ENCODE peak calls at places on chromosome 18, in ten cellular contexts. One of them, this sample, is unnamed.

GRCh38 chr18:5955861-5956260 is 60.5 kb upstream of the TMEM200C start:
- DNase-seq in spleen: no peak
- DNase-seq in nucleus accumbens: no peak
- DNase-seq in NCI-H1092: no peak
- DNase-seq in left ventricle myocardium superior: no peak
- DNase-seq in GM20000: no peak
- DNase-seq in left lung: no peak
- DNase-seq in stimulated activated CD8-positive, alpha-beta memory T cell treated with anti-CD3 and anti-CD28 coated beads, Interleukin-4, amount 100 ng/mL, for 24 hours: no peak
- DNase-seq in kidney: no peak
- DNase-seq in heart left ventricle: no peak
- DNase-seq in this sample: no peak

GRCh38 chr18:12703096-12703567 is 290 bp downstream of the PSMG2 start:
- DNase-seq in left ventricle myocardium superior: no peak
- DNase-seq in left lung: no peak
- DNase-seq in heart left ventricle: no peak
- DNase-seq in stimulated activated CD8-positive, alpha-beta memory T cell treated with anti-CD3 and anti-CD28 coated beads, Interleukin-4, amount 100 ng/mL, for 24 hours: no peak
- DNase-seq in nucleus accumbens: no peak
- DNase-seq in NCI-H1092: no peak
- DNase-seq in kidney: no peak
- DNase-seq in GM20000: no peak
- DNase-seq in spleen: no peak
- DNase-seq in this sample: no peak

GRCh38 chr18:22913861-22914260 is 19.3 kb upstream of the RBBP8 start:
- DNase-seq in left lung: peak
- DNase-seq in GM20000: no peak
- DNase-seq in kidney: peak
- DNase-seq in NCI-H1092: no peak
- DNase-seq in heart left ventricle: no peak
- DNase-seq in spleen: no peak
- DNase-seq in stimulated activated CD8-positive, alpha-beta memory T cell treated with anti-CD3 and anti-CD28 coated beads, Interleukin-4, amount 100 ng/mL, for 24 hours: no peak
- DNase-seq in nucleus accumbens: no peak
- DNase-seq in left ventricle myocardium superior: no peak
- DNase-seq in this sample: no peak

GRCh38 chr18:22525883-22526282 is 108.2 kb upstream of the CTAGE1 start:
- DNase-seq in heart left ventricle: no peak
- DNase-seq in GM20000: no peak
- DNase-seq in nucleus accumbens: no peak
- DNase-seq in stimulated activated CD8-positive, alpha-beta memory T cell treated with anti-CD3 and anti-CD28 coated beads, Interleukin-4, amount 100 ng/mL, for 24 hours: no peak
- DNase-seq in kidney: no peak
- DNase-seq in left ventricle myocardium superior: no peak
- DNase-seq in left lung: no peak
- DNase-seq in NCI-H1092: no peak
- DNase-seq in spleen: no peak
- DNase-seq in this sample: no peak

GRCh38 chr18:10074122-10074521 is 160.3 kb downstream of the VAPA start:
- DNase-seq in spleen: no peak
- DNase-seq in left lung: no peak
- DNase-seq in nucleus accumbens: no peak
- DNase-seq in left ventricle myocardium superior: no peak
- DNase-seq in heart left ventricle: no peak
- DNase-seq in kidney: no peak
- DNase-seq in GM20000: no peak
- DNase-seq in NCI-H1092: no peak
- DNase-seq in stimulated activated CD8-positive, alpha-beta memory T cell treated with anti-CD3 and anti-CD28 coated beads, Interleukin-4, amount 100 ng/mL, for 24 hours: no peak
- DNase-seq in this sample: no peak

GRCh38 chr18:23822590-23823385 is 133.5 kb downstream of the LAMA3 start:
- DNase-seq in kidney: no peak
- DNase-seq in left ventricle myocardium superior: no peak
- DNase-seq in NCI-H1092: no peak
- DNase-seq in spleen: no peak
- DNase-seq in nucleus accumbens: no peak
- DNase-seq in GM20000: no peak
- DNase-seq in left lung: no peak
- DNase-seq in stimulated activated CD8-positive, alpha-beta memory T cell treated with anti-CD3 and anti-CD28 coated beads, Interleukin-4, amount 100 ng/mL, for 24 hours: no peak
- DNase-seq in heart left ventricle: no peak
- DNase-seq in this sample: no peak

GRCh38 chr18:24491882-24492281 is 31.4 kb downstream of the HRH4 start:
- DNase-seq in heart left ventricle: no peak
- DNase-seq in GM20000: peak
- DNase-seq in spleen: peak
- DNase-seq in NCI-H1092: no peak
- DNase-seq in kidney: no peak
- DNase-seq in left lung: no peak
- DNase-seq in stimulated activated CD8-positive, alpha-beta memory T cell treated with anti-CD3 and anti-CD28 coated beads, Interleukin-4, amount 100 ng/mL, for 24 hours: peak
- DNase-seq in left ventricle myocardium superior: no peak
- DNase-seq in nucleus accumbens: no peak
- DNase-seq in this sample: no peak

GRCh38 chr18:11669271-11669947 is 19.7 kb upstream of the GNAL start:
- DNase-seq in GM20000: no peak
- DNase-seq in nucleus accumbens: no peak
- DNase-seq in NCI-H1092: no peak
- DNase-seq in left lung: no peak
- DNase-seq in stimulated activated CD8-positive, alpha-beta memory T cell treated with anti-CD3 and anti-CD28 coated beads, Interleukin-4, amount 100 ng/mL, for 24 hours: no peak
- DNase-seq in spleen: no peak
- DNase-seq in heart left ventricle: no peak
- DNase-seq in kidney: no peak
- DNase-seq in left ventricle myocardium superior: no peak
- DNase-seq in this sample: no peak

GRCh38 chr18:8750954-8751415 is 45.6 kb downstream of the MTCL1 start:
- DNase-seq in left lung: no peak
- DNase-seq in nucleus accumbens: no peak
- DNase-seq in heart left ventricle: no peak
- DNase-seq in spleen: no peak
- DNase-seq in NCI-H1092: no peak
- DNase-seq in kidney: no peak
- DNase-seq in left ventricle myocardium superior: no peak
- DNase-seq in stimulated activated CD8-positive, alpha-beta memory T cell treated with anti-CD3 and anti-CD28 coated beads, Interleukin-4, amount 100 ng/mL, for 24 hours: no peak
- DNase-seq in GM20000: no peak
- DNase-seq in this sample: no peak

GRCh38 chr18:41624461-41624860 is 330.6 kb upstream of the PIK3C3 start:
- DNase-seq in NCI-H1092: no peak
- DNase-seq in spleen: no peak
- DNase-seq in left lung: no peak
- DNase-seq in nucleus accumbens: no peak
- DNase-seq in kidney: no peak
- DNase-seq in left ventricle myocardium superior: no peak
- DNase-seq in stimulated activated CD8-positive, alpha-beta memory T cell treated with anti-CD3 and anti-CD28 coated beads, Interleukin-4, amount 100 ng/mL, for 24 hours: no peak
- DNase-seq in heart left ventricle: no peak
- DNase-seq in GM20000: no peak
- DNase-seq in this sample: no peak

GRCh38 chr18:78875998-78876650 is 103.5 kb upstream of the SALL3 start:
- DNase-seq in left ventricle myocardium superior: no peak
- DNase-seq in left lung: no peak
- DNase-seq in heart left ventricle: no peak
- DNase-seq in nucleus accumbens: no peak
- DNase-seq in kidney: no peak
- DNase-seq in GM20000: no peak
- DNase-seq in spleen: no peak
- DNase-seq in stimulated activated CD8-positive, alpha-beta memory T cell treated with anti-CD3 and anti-CD28 coated beads, Interleukin-4, amount 100 ng/mL, for 24 hours: no peak
- DNase-seq in NCI-H1092: no peak
- DNase-seq in this sample: no peak

GRCh38 chr18:6629635-6630140 is 99.8 kb upstream of the ARHGAP28 start:
- DNase-seq in GM20000: no peak
- DNase-seq in stimulated activated CD8-positive, alpha-beta memory T cell treated with anti-CD3 and anti-CD28 coated beads, Interleukin-4, amount 100 ng/mL, for 24 hours: no peak
- DNase-seq in heart left ventricle: no peak
- DNase-seq in kidney: no peak
- DNase-seq in left lung: no peak
- DNase-seq in spleen: no peak
- DNase-seq in nucleus accumbens: no peak
- DNase-seq in left ventricle myocardium superior: no peak
- DNase-seq in NCI-H1092: no peak
- DNase-seq in this sample: no peak

GRCh38 chr18:24633121-24633520 is 172.7 kb downstream of the HRH4 start:
- DNase-seq in left ventricle myocardium superior: no peak
- DNase-seq in heart left ventricle: no peak
- DNase-seq in nucleus accumbens: no peak
- DNase-seq in kidney: no peak
- DNase-seq in GM20000: no peak
- DNase-seq in stimulated activated CD8-positive, alpha-beta memory T cell treated with anti-CD3 and anti-CD28 coated beads, Interleukin-4, amount 100 ng/mL, for 24 hours: no peak
- DNase-seq in left lung: no peak
- DNase-seq in spleen: no peak
- DNase-seq in NCI-H1092: no peak
- DNase-seq in this sample: no peak

GRCh38 chr18:58567453-58568196 is 61.3 kb downstream of the ALPK2 start:
- DNase-seq in heart left ventricle: peak
- DNase-seq in stimulated activated CD8-positive, alpha-beta memory T cell treated with anti-CD3 and anti-CD28 coated beads, Interleukin-4, amount 100 ng/mL, for 24 hours: no peak
- DNase-seq in GM20000: no peak
- DNase-seq in kidney: no peak
- DNase-seq in left ventricle myocardium superior: no peak
- DNase-seq in NCI-H1092: no peak
- DNase-seq in spleen: no peak
- DNase-seq in nucleus accumbens: no peak
- DNase-seq in left lung: no peak
- DNase-seq in this sample: no peak

GRCh38 chr18:53508529-53508928 is 715.9 kb downstream of the MBD2 start:
- DNase-seq in kidney: no peak
- DNase-seq in heart left ventricle: no peak
- DNase-seq in nucleus accumbens: no peak
- DNase-seq in stimulated activated CD8-positive, alpha-beta memory T cell treated with anti-CD3 and anti-CD28 coated beads, Interleukin-4, amount 100 ng/mL, for 24 hours: no peak
- DNase-seq in left ventricle myocardium superior: no peak
- DNase-seq in GM20000: no peak
- DNase-seq in left lung: no peak
- DNase-seq in spleen: no peak
- DNase-seq in NCI-H1092: no peak
- DNase-seq in this sample: no peak

GRCh38 chr18:42583197-42583776 is 532.2 kb downstream of the RIT2 start:
- DNase-seq in left lung: no peak
- DNase-seq in spleen: no peak
- DNase-seq in kidney: no peak
- DNase-seq in nucleus accumbens: no peak
- DNase-seq in heart left ventricle: no peak
- DNase-seq in GM20000: no peak
- DNase-seq in stimulated activated CD8-positive, alpha-beta memory T cell treated with anti-CD3 and anti-CD28 coated beads, Interleukin-4, amount 100 ng/mL, for 24 hours: no peak
- DNase-seq in NCI-H1092: no peak
- DNase-seq in left ventricle myocardium superior: no peak
- DNase-seq in this sample: no peak

GRCh38 chr18:67553471-67553870 is 37.0 kb upstream of the DSEL start:
- DNase-seq in GM20000: no peak
- DNase-seq in kidney: no peak
- DNase-seq in heart left ventricle: no peak
- DNase-seq in left lung: no peak
- DNase-seq in NCI-H1092: no peak
- DNase-seq in nucleus accumbens: no peak
- DNase-seq in spleen: no peak
- DNase-seq in stimulated activated CD8-positive, alpha-beta memory T cell treated with anti-CD3 and anti-CD28 coated beads, Interleukin-4, amount 100 ng/mL, for 24 hours: no peak
- DNase-seq in left ventricle myocardium superior: no peak
- DNase-seq in this sample: no peak

GRCh38 chr18:70423988-70424387 is 135.1 kb downstream of the SOCS6 start:
- DNase-seq in stimulated activated CD8-positive, alpha-beta memory T cell treated with anti-CD3 and anti-CD28 coated beads, Interleukin-4, amount 100 ng/mL, for 24 hours: no peak
- DNase-seq in left ventricle myocardium superior: no peak
- DNase-seq in GM20000: no peak
- DNase-seq in left lung: no peak
- DNase-seq in kidney: no peak
- DNase-seq in spleen: no peak
- DNase-seq in NCI-H1092: no peak
- DNase-seq in nucleus accumbens: no peak
- DNase-seq in heart left ventricle: no peak
- DNase-seq in this sample: no peak

GRCh38 chr18:48446582-48447225 is 37.5 kb upstream of the ZBTB7C start:
- DNase-seq in nucleus accumbens: peak
- DNase-seq in spleen: peak
- DNase-seq in stimulated activated CD8-positive, alpha-beta memory T cell treated with anti-CD3 and anti-CD28 coated beads, Interleukin-4, amount 100 ng/mL, for 24 hours: peak
- DNase-seq in left ventricle myocardium superior: peak
- DNase-seq in heart left ventricle: peak
- DNase-seq in GM20000: peak
- DNase-seq in NCI-H1092: peak
- DNase-seq in kidney: peak
- DNase-seq in left lung: peak
- DNase-seq in this sample: peak

GRCh38 chr18:24770625-24771024 is 310.2 kb downstream of the HRH4 start:
- DNase-seq in GM20000: no peak
- DNase-seq in heart left ventricle: no peak
- DNase-seq in left lung: no peak
- DNase-seq in stimulated activated CD8-positive, alpha-beta memory T cell treated with anti-CD3 and anti-CD28 coated beads, Interleukin-4, amount 100 ng/mL, for 24 hours: no peak
- DNase-seq in kidney: no peak
- DNase-seq in nucleus accumbens: no peak
- DNase-seq in NCI-H1092: no peak
- DNase-seq in spleen: no peak
- DNase-seq in left ventricle myocardium superior: no peak
- DNase-seq in this sample: no peak

GRCh38 chr18:22311301-22311700 is 106.4 kb downstream of the CTAGE1 start:
- DNase-seq in left ventricle myocardium superior: no peak
- DNase-seq in NCI-H1092: no peak
- DNase-seq in left lung: no peak
- DNase-seq in kidney: no peak
- DNase-seq in heart left ventricle: no peak
- DNase-seq in stimulated activated CD8-positive, alpha-beta memory T cell treated with anti-CD3 and anti-CD28 coated beads, Interleukin-4, amount 100 ng/mL, for 24 hours: no peak
- DNase-seq in nucleus accumbens: no peak
- DNase-seq in GM20000: no peak
- DNase-seq in spleen: no peak
- DNase-seq in this sample: no peak

GRCh38 chr18:44518091-44518490 is 162.6 kb upstream of the SETBP1 start:
- DNase-seq in left lung: no peak
- DNase-seq in GM20000: no peak
- DNase-seq in stimulated activated CD8-positive, alpha-beta memory T cell treated with anti-CD3 and anti-CD28 coated beads, Interleukin-4, amount 100 ng/mL, for 24 hours: no peak
- DNase-seq in left ventricle myocardium superior: no peak
- DNase-seq in nucleus accumbens: no peak
- DNase-seq in NCI-H1092: no peak
- DNase-seq in kidney: no peak
- DNase-seq in heart left ventricle: no peak
- DNase-seq in spleen: no peak
- DNase-seq in this sample: no peak